ENCODE peak calls at places on chromosomes 13 and 19, in ten cellular contexts. S is heart left ventricle, N is upper lobe of left lung, A is astrocyte, U is AG04449, K is ovary, M is AG04450, Q is left lung, X is Panc1, G is pancreas. B is an unnamed sample.

GRCh38 chr13:29254971-29255370 is 340.5 kb downstream of the SLC7A1 start:
- DNase-seq in S (no peak), N (no peak), A (no peak), U (no peak), K (no peak), M (no peak), Q (no peak), X (no peak), G (no peak), B (no peak)

GRCh38 chr13:29908411-29908810 is 58.0 kb upstream of the UBL3 start:
- DNase-seq in S (peak), N (no peak), A (peak), U (no peak), K (no peak), M (no peak), Q (no peak), X (no peak), G (no peak), B (peak)

GRCh38 chr19:17229890-17230289 is 3.9 kb downstream of the OCEL1 start:
- DNase-seq in S (no peak), N (no peak), A (no peak), U (no peak), K (no peak), M (no peak), Q (no peak), X (no peak), G (no peak), B (no peak)

GRCh38 chr13:80050252-80050651 is 290.7 kb downstream of the SPRY2 start:
- DNase-seq in S (no peak), N (no peak), A (peak), U (no peak), K (no peak), M (no peak), Q (no peak), X (no peak), G (no peak), B (no peak)

GRCh38 chr19:2487780-2488330 is 11.9 kb downstream of the GADD45B start:
- DNase-seq in S (peak), N (peak), A (no peak), U (no peak), K (no peak), M (no peak), Q (no peak), X (no peak), G (no peak), B (no peak)

GRCh38 chr13:39130298-39130697 is 92.0 kb downstream of the NHLRC3 start:
- DNase-seq in S (no peak), N (no peak), A (no peak), U (no peak), K (no peak), M (no peak), Q (no peak), X (no peak), G (no peak), B (no peak)

GRCh38 chr19:9538183-9539058 is at the start of gene ZNF426:
- DNase-seq in S (peak), N (peak), A (peak), U (peak), K (peak), M (peak), Q (peak), X (peak), G (peak), B (peak)

GRCh38 chr19:56108447-56109195 is 12.5 kb downstream of the ZNF787 start:
- DNase-seq in S (peak), N (no peak), A (no peak), U (no peak), K (peak), M (no peak), Q (no peak), X (no peak), G (peak), B (no peak)

GRCh38 chr13:40186636-40187323 is 479.7 kb downstream of the FOXO1 start:
- DNase-seq in S (no peak), N (no peak), A (no peak), U (no peak), K (no peak), M (no peak), Q (no peak), X (no peak), G (no peak), B (no peak)
- H3K4me3 ChIP-seq in S (no peak), N (no peak), A (no peak), U (no peak), K (no peak), M (no peak), Q (no peak), X (no peak), G (no peak), B (no peak)

GRCh38 chr19:5850743-5851293 is 431 bp downstream of the FUT3 start:
- DNase-seq in S (no peak), N (peak), A (peak), U (no peak), K (peak), M (no peak), Q (no peak), X (no peak), G (peak), B (no peak)
- H3K4me3 ChIP-seq in S (no peak), N (peak), A (no peak), U (no peak), K (no peak), M (no peak), Q (no peak), X (no peak), G (no peak), B (no peak)

GRCh38 chr13:27666951-27667350 is 45.3 kb downstream of the POLR1D start:
- DNase-seq in S (no peak), N (no peak), A (no peak), U (no peak), K (no peak), M (no peak), Q (no peak), X (no peak), G (no peak), B (no peak)
- H3K4me3 ChIP-seq in S (no peak), N (no peak), A (no peak), U (no peak), K (no peak), M (no peak), Q (no peak), X (no peak), G (no peak), B (no peak)

GRCh38 chr13:95258098-95258497 is 43.2 kb downstream of the ABCC4 start:
- DNase-seq in S (no peak), N (no peak), A (no peak), U (no peak), K (no peak), M (no peak), Q (no peak), X (no peak), G (no peak), B (no peak)

GRCh38 chr13:95256086-95256485 is 45.2 kb downstream of the ABCC4 start:
- DNase-seq in S (no peak), N (no peak), A (peak), U (peak), K (no peak), M (peak), Q (no peak), X (peak), G (no peak), B (peak)

GRCh38 chr13:95260031-95260525 is 41.2 kb downstream of the ABCC4 start:
- DNase-seq in S (no peak), N (no peak), A (no peak), U (no peak), K (no peak), M (no peak), Q (no peak), X (no peak), G (no peak), B (no peak)

GRCh38 chr13:95261956-95262355 is 39.3 kb downstream of the ABCC4 start:
- DNase-seq in S (no peak), N (no peak), A (no peak), U (no peak), K (no peak), M (no peak), Q (no peak), X (no peak), G (no peak), B (no peak)

DNA sequence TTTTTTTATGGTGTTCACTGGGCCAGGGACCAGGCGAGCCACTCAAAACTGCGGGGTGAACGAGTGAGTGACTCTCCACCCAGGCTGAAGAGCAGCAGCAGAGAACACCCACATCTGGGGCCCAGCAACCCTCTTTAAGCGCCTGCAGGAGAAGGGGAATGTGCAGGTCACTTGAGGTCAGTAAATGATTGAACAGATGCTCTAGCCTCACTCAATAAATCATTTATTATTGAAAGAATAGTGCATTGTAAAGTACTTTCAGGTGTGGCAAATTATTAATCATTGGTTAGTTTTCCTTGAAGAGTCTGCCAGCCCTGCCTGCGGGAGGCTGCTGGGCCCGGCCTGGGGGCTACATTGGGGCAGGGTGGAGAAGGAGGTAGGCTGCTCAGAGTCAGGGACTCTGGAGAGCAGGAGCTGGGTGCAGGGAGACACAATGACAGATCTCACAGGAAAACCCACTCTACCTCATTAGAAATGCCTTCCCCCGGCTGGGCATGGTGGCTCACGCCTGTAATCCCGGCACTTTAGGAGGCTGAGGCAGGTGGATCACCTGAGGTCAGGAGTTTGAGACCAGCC is 42.5 kb downstream of the ABCC4 start:
- DNase-seq in S (no peak), N (no peak), A (no peak), U (no peak), K (no peak), M (no peak), Q (no peak), X (no peak), G (peak), B (no peak)
- H3K4me3 ChIP-seq in S (no peak), N (no peak), A (no peak), U (no peak), K (no peak), M (no peak), Q (no peak), X (no peak), G (no peak), B (no peak)

DNA sequence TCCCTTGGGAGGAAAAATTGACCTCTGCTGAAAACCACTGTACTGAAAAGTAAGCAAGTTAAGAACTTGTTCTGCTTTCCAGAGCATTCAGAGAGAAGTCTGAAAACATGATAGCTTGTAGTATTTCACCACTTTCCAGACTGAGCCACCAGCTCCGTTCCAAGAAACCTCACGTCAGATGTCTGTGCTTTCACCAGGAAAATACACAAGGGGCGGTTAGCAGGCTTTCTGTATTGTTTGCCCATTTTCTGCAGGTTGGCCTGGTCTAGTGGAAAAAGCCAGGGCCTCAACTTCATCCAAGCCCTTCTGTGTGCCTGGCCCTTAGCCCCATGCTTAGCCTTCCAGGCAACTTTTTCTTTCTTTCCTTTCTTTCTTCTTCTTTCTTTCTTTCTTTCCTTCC is 36.4 kb downstream of the RXFP2 start:
- DNase-seq in S (peak), N (no peak), A (peak), U (no peak), K (peak), M (no peak), Q (no peak), X (no peak), G (no peak), B (no peak)
- H3K4me3 ChIP-seq in S (no peak), N (no peak), A (no peak), U (no peak), K (no peak), M (no peak), Q (no peak), X (no peak), G (no peak), B (no peak)

GRCh38 chr19:35720648-35721047 is 2.8 kb downstream of the KMT2B start:
- DNase-seq in S (no peak), N (no peak), A (no peak), U (no peak), K (peak), M (no peak), Q (no peak), X (no peak), G (no peak), B (no peak)

GRCh38 chr19:35718345-35719041 is 690 bp downstream of the KMT2B start:
- DNase-seq in S (peak), N (peak), A (no peak), U (no peak), K (peak), M (no peak), Q (peak), X (no peak), G (peak), B (no peak)

GRCh38 chr19:35717665-35718344 is at the start of gene KMT2B:
- DNase-seq in S (no peak), N (no peak), A (no peak), U (no peak), K (no peak), M (no peak), Q (peak), X (no peak), G (no peak), B (no peak)

GRCh38 chr19:35720163-35720524 is 2.3 kb downstream of the KMT2B start:
- DNase-seq in S (no peak), N (no peak), A (no peak), U (no peak), K (peak), M (no peak), Q (no peak), X (no peak), G (no peak), B (no peak)

DNA sequence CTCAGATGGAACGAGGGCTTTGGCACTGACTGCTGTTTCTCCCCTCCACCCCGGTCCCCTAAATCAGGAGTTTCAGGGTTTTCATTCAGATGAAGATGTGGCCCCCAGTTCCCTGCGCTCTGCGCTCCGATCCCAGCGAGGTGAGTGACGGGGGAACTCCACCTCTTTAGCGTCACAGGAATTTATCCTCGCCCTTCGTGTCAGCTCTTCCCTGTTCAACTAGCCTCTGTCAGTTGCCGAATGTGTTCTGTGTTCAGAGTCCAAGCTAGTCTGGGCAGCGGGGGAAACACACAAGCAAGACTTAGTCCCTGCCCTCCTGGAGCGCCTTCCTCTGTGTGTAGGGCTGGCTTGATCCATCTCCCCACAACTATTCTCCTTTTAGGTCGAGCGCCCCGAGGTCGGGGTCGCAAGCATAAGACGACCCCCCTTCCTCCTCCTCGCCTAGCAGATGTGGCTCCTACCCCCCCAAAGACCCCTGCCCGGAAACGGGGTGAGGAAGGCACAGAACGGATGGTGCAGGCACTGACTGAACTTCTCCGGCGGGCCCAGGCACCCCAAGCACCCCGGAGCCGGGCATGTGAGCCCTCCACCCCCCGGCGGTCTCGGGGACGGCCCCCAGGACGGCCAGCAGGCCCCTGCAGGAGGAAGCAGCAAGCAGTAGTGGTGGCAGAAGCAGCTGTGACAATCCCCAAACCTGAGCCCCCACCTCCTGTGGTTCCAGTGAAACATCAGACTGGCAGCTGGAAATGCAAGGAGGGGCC is 1.8 kb downstream of the KMT2B start:
- DNase-seq in S (no peak), N (no peak), A (no peak), U (no peak), K (peak), M (no peak), Q (peak), X (no peak), G (no peak), B (no peak)
- H3K4me3 ChIP-seq in S (peak), N (peak), A (peak), U (peak), K (no peak), M (peak), Q (no peak), X (peak), G (peak), B (peak)

GRCh38 chr19:41325640-41325946 is 15.6 kb downstream of the CCDC97 start:
- DNase-seq in S (no peak), N (no peak), A (no peak), U (no peak), K (no peak), M (no peak), Q (no peak), X (no peak), G (no peak), B (no peak)
- H3K4me3 ChIP-seq in S (peak), N (peak), A (peak), U (peak), K (peak), M (peak), Q (no peak), X (peak), G (peak), B (no peak)

GRCh38 chr13:98921786-98922185 is 56.1 kb downstream of the DOCK9 start:
- DNase-seq in S (no peak), N (no peak), A (no peak), U (no peak), K (no peak), M (no peak), Q (no peak), X (no peak), G (no peak), B (no peak)

GRCh38 chr13:98918771-98919170 is 59.1 kb downstream of the DOCK9 start:
- DNase-seq in S (no peak), N (no peak), A (no peak), U (no peak), K (no peak), M (no peak), Q (no peak), X (no peak), G (no peak), B (no peak)

GRCh38 chr13:98922306-98922705 is 55.6 kb downstream of the DOCK9 start:
- DNase-seq in S (no peak), N (no peak), A (peak), U (no peak), K (no peak), M (no peak), Q (no peak), X (no peak), G (no peak), B (no peak)

GRCh38 chr13:98919566-98919965 is 58.3 kb downstream of the DOCK9 start:
- DNase-seq in S (no peak), N (no peak), A (peak), U (no peak), K (no peak), M (no peak), Q (no peak), X (no peak), G (no peak), B (no peak)

DNA sequence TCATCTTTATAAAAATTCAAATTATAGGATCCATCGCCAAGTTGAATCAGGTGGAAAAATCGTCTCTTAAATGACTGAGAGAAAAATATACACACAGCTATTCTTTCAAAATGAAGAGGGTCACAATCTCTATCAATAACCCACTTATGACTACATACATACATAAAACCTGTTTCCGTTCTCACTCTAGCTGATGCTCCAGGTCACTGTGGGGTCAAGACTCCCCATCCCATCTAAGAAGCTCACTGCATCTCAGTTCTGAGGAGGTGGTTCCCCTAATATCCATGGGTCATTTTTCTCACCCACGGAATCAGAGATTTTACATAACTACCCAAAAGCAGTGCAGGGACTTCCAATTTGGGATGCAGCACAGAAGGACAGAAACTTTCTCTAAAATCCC is 56.8 kb downstream of the DOCK9 start:
- DNase-seq in S (no peak), N (no peak), A (no peak), U (no peak), K (no peak), M (no peak), Q (no peak), X (no peak), G (no peak), B (no peak)
- H3K4me3 ChIP-seq in S (no peak), N (no peak), A (no peak), U (no peak), K (no peak), M (no peak), Q (no peak), X (no peak), G (no peak), B (no peak)

GRCh38 chr19:13100031-13100588 is 2.5 kb downstream of the LYL1 start:
- DNase-seq in S (peak), N (peak), A (no peak), U (no peak), K (no peak), M (no peak), Q (no peak), X (no peak), G (no peak), B (no peak)

GRCh38 chr19:13100871-13101589 is 1.6 kb downstream of the LYL1 start:
- DNase-seq in S (peak), N (peak), A (no peak), U (no peak), K (peak), M (no peak), Q (no peak), X (no peak), G (no peak), B (no peak)

GRCh38 chr19:13102666-13103584 is at the start of gene LYL1:
- DNase-seq in S (peak), N (peak), A (no peak), U (no peak), K (peak), M (no peak), Q (peak), X (no peak), G (no peak), B (no peak)

GRCh38 chr19:13102416-13102665 is 317 bp downstream of the LYL1 start:
- DNase-seq in S (no peak), N (no peak), A (no peak), U (no peak), K (no peak), M (no peak), Q (no peak), X (no peak), G (no peak), B (no peak)

GRCh38 chr19:13101590-13102415 is 855 bp downstream of the LYL1 start:
- DNase-seq in S (no peak), N (no peak), A (no peak), U (no peak), K (peak), M (no peak), Q (no peak), X (no peak), G (no peak), B (no peak)
- H3K4me3 ChIP-seq in S (peak), N (peak), A (no peak), U (peak), K (peak), M (no peak), Q (peak), X (no peak), G (no peak), B (no peak)

B was measured in HFF-Myc.